ENCODE peak calls at places on chromosomes 4 and X, in five cellular contexts. One of them, this sample, is unnamed. For H3K9me3, the result is how much of the 10 kb centered on the place peaks cover.

GRCh38 chr4:82515705-82516104 is 46.1 kb downstream of the TMEM150C start:
- DNase-seq in neural progenitor cell: no peak
- DNase-seq in MM.1S: no peak
- DNase-seq in fibroblast of lung: peak
- DNase-seq in astrocyte: peak
- DNase-seq in this sample: no peak

GRCh38 chrX:1433646-1434357 is 18.9 kb downstream of the ASMTL start:
- DNase-seq in fibroblast of lung: no peak
- DNase-seq in astrocyte: no peak
- DNase-seq in neural progenitor cell: no peak
- DNase-seq in MM.1S: no peak
- DNase-seq in this sample: peak

GRCh38 chr4:186161138-186161537 is 30.2 kb upstream of the CYP4V2 start:
- DNase-seq in fibroblast of lung: no peak
- DNase-seq in MM.1S: peak
- DNase-seq in neural progenitor cell: no peak
- DNase-seq in astrocyte: no peak
- DNase-seq in this sample: no peak

GRCh38 chrX:118528089-118528753 is 32.6 kb downstream of the DOCK11 start:
- DNase-seq in fibroblast of lung: no peak
- DNase-seq in MM.1S: peak
- DNase-seq in neural progenitor cell: no peak
- DNase-seq in astrocyte: no peak
- DNase-seq in this sample: no peak

GRCh38 chr4:177726111-177726510 is 283.9 kb upstream of the AGA start:
- DNase-seq in neural progenitor cell: no peak
- DNase-seq in fibroblast of lung: peak
- DNase-seq in astrocyte: peak
- DNase-seq in MM.1S: no peak
- DNase-seq in this sample: no peak

GRCh38 chrX:136318895-136319597 is 18.3 kb downstream of the ADGRG4 start:
- DNase-seq in neural progenitor cell: no peak
- DNase-seq in astrocyte: no peak
- DNase-seq in fibroblast of lung: no peak
- DNase-seq in MM.1S: no peak
- DNase-seq in this sample: no peak

GRCh38 chrX:125394449-125394848 is 74.8 kb downstream of the TEX13C start:
- DNase-seq in astrocyte: no peak
- DNase-seq in fibroblast of lung: no peak
- DNase-seq in MM.1S: no peak
- DNase-seq in neural progenitor cell: no peak
- DNase-seq in this sample: no peak

GRCh38 chrX:29496636-29497180 is 718.7 kb upstream of the MAGEB2 start:
- DNase-seq in neural progenitor cell: no peak
- DNase-seq in astrocyte: no peak
- DNase-seq in MM.1S: no peak
- DNase-seq in fibroblast of lung: no peak
- DNase-seq in this sample: no peak

GRCh38 chr4:26342328-26343040 is 21.7 kb downstream of the RBPJ start:
- DNase-seq in neural progenitor cell: no peak
- DNase-seq in MM.1S: no peak
- DNase-seq in astrocyte: peak
- DNase-seq in fibroblast of lung: peak
- DNase-seq in this sample: no peak

GRCh38 chr4:78939667-78940008 is 400 bp upstream of the PAQR3 start:
- DNase-seq in neural progenitor cell: peak
- DNase-seq in astrocyte: no peak
- DNase-seq in MM.1S: no peak
- DNase-seq in fibroblast of lung: no peak
- DNase-seq in this sample: no peak

GRCh38 chrX:68820476-68821110 is 8.2 kb upstream of the EFNB1 start:
- DNase-seq in MM.1S: no peak
- DNase-seq in astrocyte: no peak
- DNase-seq in neural progenitor cell: no peak
- DNase-seq in fibroblast of lung: no peak
- DNase-seq in this sample: no peak

GRCh38 chr4:180189639-180190038 is 2053.6 kb upstream of the TENM3 start:
- DNase-seq in fibroblast of lung: no peak
- DNase-seq in MM.1S: no peak
- DNase-seq in neural progenitor cell: no peak
- DNase-seq in astrocyte: no peak
- DNase-seq in this sample: no peak

GRCh38 chr4:67700119-67700873 is 659 bp downstream of the UBA6 start:
- DNase-seq in MM.1S: peak
- DNase-seq in neural progenitor cell: no peak
- DNase-seq in astrocyte: peak
- DNase-seq in fibroblast of lung: peak
- DNase-seq in this sample: no peak

GRCh38 chr4:102541708-102542107 is 40.5 kb downstream of the NFKB1 start:
- DNase-seq in fibroblast of lung: no peak
- DNase-seq in astrocyte: no peak
- DNase-seq in neural progenitor cell: peak
- DNase-seq in MM.1S: no peak
- DNase-seq in this sample: no peak

GRCh38 chrX:133171962-133172708 is 46.0 kb downstream of the TFDP3 start:
- DNase-seq in astrocyte: no peak
- DNase-seq in fibroblast of lung: no peak
- DNase-seq in MM.1S: peak
- DNase-seq in neural progenitor cell: peak
- DNase-seq in this sample: no peak

GRCh38 chr4:38868055-38868965 is 704 bp downstream of the FAM114A1 start:
- DNase-seq in astrocyte: no peak
- DNase-seq in neural progenitor cell: peak
- DNase-seq in MM.1S: no peak
- DNase-seq in fibroblast of lung: peak
- DNase-seq in this sample: no peak

GRCh38 chrX:41723305-41723704 is 676 bp upstream of the GPR82 start:
- DNase-seq in fibroblast of lung: no peak
- DNase-seq in neural progenitor cell: no peak
- DNase-seq in MM.1S: no peak
- DNase-seq in astrocyte: no peak
- DNase-seq in this sample: no peak

GRCh38 chr4:72641611-72642010 is 72.6 kb upstream of the ADAMTS3 start:
- DNase-seq in astrocyte: no peak
- DNase-seq in MM.1S: no peak
- DNase-seq in neural progenitor cell: no peak
- DNase-seq in fibroblast of lung: peak
- DNase-seq in this sample: no peak

GRCh38 chr4:150002561-150002960 is 75.7 kb upstream of the DCLK2 start:
- DNase-seq in MM.1S: no peak
- DNase-seq in astrocyte: peak
- DNase-seq in fibroblast of lung: peak
- DNase-seq in neural progenitor cell: no peak
- DNase-seq in this sample: no peak

GRCh38 chrX:134885336-134886016 is 105.3 kb upstream of the SMIM10 start:
- DNase-seq in MM.1S: no peak
- DNase-seq in astrocyte: peak
- DNase-seq in neural progenitor cell: no peak
- DNase-seq in fibroblast of lung: peak
- DNase-seq in this sample: no peak

GRCh38 chr4:172666711-172667368 is 501.8 kb upstream of the GALNT7 start:
- DNase-seq in neural progenitor cell: peak
- DNase-seq in fibroblast of lung: no peak
- DNase-seq in astrocyte: no peak
- DNase-seq in MM.1S: no peak
- DNase-seq in this sample: no peak

GRCh38 chrX:145563159-145563558 is 254.5 kb upstream of the SLITRK2 start:
- DNase-seq in MM.1S: no peak
- DNase-seq in fibroblast of lung: no peak
- DNase-seq in neural progenitor cell: no peak
- DNase-seq in astrocyte: no peak
- DNase-seq in this sample: no peak

GRCh38 chr4:94468093-94468492 is 16.4 kb downstream of the PDLIM5 start:
- DNase-seq in MM.1S: no peak
- DNase-seq in astrocyte: no peak
- DNase-seq in neural progenitor cell: no peak
- DNase-seq in fibroblast of lung: no peak
- DNase-seq in this sample: no peak

GRCh38 chr4:79331126-79331876 is 5.4 kb upstream of the NAA11 start:
- DNase-seq in MM.1S: peak
- DNase-seq in astrocyte: no peak
- DNase-seq in fibroblast of lung: peak
- DNase-seq in neural progenitor cell: no peak
- DNase-seq in this sample: no peak

GRCh38 chrX:65203545-65203944 is 227.3 kb upstream of the ZC4H2 start:
- DNase-seq in MM.1S: no peak
- DNase-seq in fibroblast of lung: no peak
- DNase-seq in astrocyte: no peak
- DNase-seq in neural progenitor cell: no peak
- DNase-seq in this sample: no peak

GRCh38 chr4:121705521-121705920 is 8.7 kb upstream of the ANXA5 start:
- DNase-seq in neural progenitor cell: no peak
- DNase-seq in MM.1S: no peak
- DNase-seq in astrocyte: no peak
- DNase-seq in fibroblast of lung: no peak
- DNase-seq in this sample: no peak

GRCh38 chr4:156497486-156497885 is 474.1 kb downstream of the PDGFC start:
- DNase-seq in MM.1S: no peak
- DNase-seq in neural progenitor cell: no peak
- DNase-seq in fibroblast of lung: no peak
- DNase-seq in astrocyte: no peak
- DNase-seq in this sample: no peak

GRCh38 chr4:47839259-47839658 is 1.4 kb upstream of the CORIN start:
- DNase-seq in neural progenitor cell: no peak
- DNase-seq in MM.1S: peak
- DNase-seq in astrocyte: no peak
- DNase-seq in fibroblast of lung: peak
- DNase-seq in this sample: no peak

GRCh38 chr4:188201851-188202250 is 62.6 kb downstream of the TRIML1 start:
- DNase-seq in fibroblast of lung: no peak
- DNase-seq in MM.1S: no peak
- DNase-seq in astrocyte: no peak
- DNase-seq in neural progenitor cell: no peak
- DNase-seq in this sample: no peak

GRCh38 chrX:107561468-107562215 is 66.7 kb upstream of the PRPS1 start:
- DNase-seq in neural progenitor cell: peak
- DNase-seq in fibroblast of lung: peak
- DNase-seq in astrocyte: no peak
- DNase-seq in MM.1S: no peak
- DNase-seq in this sample: no peak

GRCh38 chr4:122584517-122584916 is 36.3 kb downstream of the IL21 start:
- DNase-seq in MM.1S: peak
- DNase-seq in neural progenitor cell: no peak
- DNase-seq in fibroblast of lung: peak
- DNase-seq in astrocyte: peak
- DNase-seq in this sample: no peak

GRCh38 chr4:16745887-16746286 is 152.6 kb downstream of the LDB2 start:
- DNase-seq in fibroblast of lung: no peak
- DNase-seq in neural progenitor cell: no peak
- DNase-seq in astrocyte: no peak
- DNase-seq in MM.1S: no peak
- DNase-seq in this sample: no peak

GRCh38 chr4:41549469-41549868 is 11.5 kb downstream of the LIMCH1 start:
- DNase-seq in MM.1S: no peak
- DNase-seq in neural progenitor cell: no peak
- DNase-seq in astrocyte: no peak
- DNase-seq in fibroblast of lung: no peak
- DNase-seq in this sample: no peak

GRCh38 chr4:168335621-168336020 is 17.1 kb upstream of the DDX60 start:
- DNase-seq in astrocyte: peak
- DNase-seq in MM.1S: no peak
- DNase-seq in neural progenitor cell: no peak
- DNase-seq in fibroblast of lung: peak
- DNase-seq in this sample: no peak

GRCh38 chr4:156942991-156943390 is 28.6 kb downstream of the PDGFC start:
- DNase-seq in fibroblast of lung: no peak
- DNase-seq in MM.1S: no peak
- DNase-seq in astrocyte: no peak
- DNase-seq in neural progenitor cell: no peak
- DNase-seq in this sample: no peak

GRCh38 chr4:42281324-42282020 is 115.8 kb upstream of the SHISA3 start:
- DNase-seq in fibroblast of lung: no peak
- DNase-seq in astrocyte: no peak
- DNase-seq in neural progenitor cell: no peak
- DNase-seq in MM.1S: peak
- DNase-seq in this sample: no peak

GRCh38 chr4:35709080-35709479 is 535.2 kb downstream of the ARAP2 start:
- DNase-seq in neural progenitor cell: no peak
- DNase-seq in MM.1S: no peak
- DNase-seq in astrocyte: no peak
- DNase-seq in fibroblast of lung: no peak
- DNase-seq in this sample: no peak

GRCh38 chr4:111963158-111963557 is 182.1 kb upstream of the FAM241A start:
- DNase-seq in neural progenitor cell: no peak
- DNase-seq in MM.1S: no peak
- DNase-seq in fibroblast of lung: no peak
- DNase-seq in astrocyte: no peak
- DNase-seq in this sample: no peak

DNA sequence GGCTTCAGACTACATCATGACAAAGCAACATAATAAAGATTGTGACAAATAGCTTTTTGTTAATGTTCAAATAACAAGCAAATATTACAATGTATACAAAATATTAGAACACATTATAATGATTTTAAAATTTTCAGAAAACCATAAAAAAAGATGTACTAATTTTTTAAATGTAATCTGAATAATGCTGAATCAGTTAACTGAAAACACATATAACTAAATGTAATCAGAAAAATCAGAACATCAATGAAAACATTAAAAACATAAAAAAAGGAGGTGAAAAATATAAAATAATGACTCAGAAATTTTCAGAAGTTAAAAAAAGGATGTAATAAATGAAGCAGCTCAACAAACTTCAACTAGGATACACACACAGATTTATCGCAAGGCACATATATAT is 53.5 kb downstream of the ZNF721 start:
- DNase-seq in astrocyte: no peak
- DNase-seq in fibroblast of lung: no peak
- DNase-seq in MM.1S: no peak
- DNase-seq in neural progenitor cell: no peak
- DNase-seq in this sample: no peak
- H3K9me3 ChIP-seq in astrocyte: under half
- H3K9me3 ChIP-seq in fibroblast of lung: under half
- H3K9me3 ChIP-seq in MM.1S: under half
- H3K9me3 ChIP-seq in neural progenitor cell: half or more
- H3K9me3 ChIP-seq in this sample: half or more

GRCh38 chr4:8200302-8200975 is 1.3 kb downstream of the SH3TC1 start:
- DNase-seq in MM.1S: no peak
- DNase-seq in neural progenitor cell: peak
- DNase-seq in astrocyte: no peak
- DNase-seq in fibroblast of lung: no peak
- DNase-seq in this sample: peak
- H3K9ac ChIP-seq in MM.1S: peak
- H3K9ac ChIP-seq in neural progenitor cell: no peak
- H3K9ac ChIP-seq in astrocyte: no peak
- H3K9ac ChIP-seq in fibroblast of lung: peak
- H3K9ac ChIP-seq in this sample: peak

GRCh38 chr4:153541426-153542096 is 75.4 kb downstream of the TMEM131L start:
- DNase-seq in fibroblast of lung: peak
- DNase-seq in neural progenitor cell: no peak
- DNase-seq in astrocyte: peak
- DNase-seq in MM.1S: no peak
- DNase-seq in this sample: no peak
- TF ChIP-seq CTCF in fibroblast of lung: peak
- TF ChIP-seq CTCF in neural progenitor cell: no peak
- TF ChIP-seq CTCF in astrocyte: no peak
- TF ChIP-seq CTCF in MM.1S: no peak
- TF ChIP-seq CTCF in this sample: no peak

GRCh38 chr4:135598151-135598550 is 1396.6 kb upstream of the PABPC4L start:
- DNase-seq in fibroblast of lung: peak
- DNase-seq in MM.1S: no peak
- DNase-seq in neural progenitor cell: no peak
- DNase-seq in astrocyte: peak
- DNase-seq in this sample: no peak
- H3K9me3 ChIP-seq in fibroblast of lung: under half
- H3K9me3 ChIP-seq in MM.1S: under half
- H3K9me3 ChIP-seq in neural progenitor cell: under half
- H3K9me3 ChIP-seq in astrocyte: under half
- H3K9me3 ChIP-seq in this sample: under half

This sample was measured in kidney.